ENCODE peak calls at places on chromosomes 6 and 20, in six cellular contexts. One of them, this sample, is unnamed.

GRCh38 chr20:12207875-12208274 is 290.2 kb downstream of the BTBD3 start:
- DNase-seq in midbrain: no peak
- DNase-seq in hypothalamus: no peak
- DNase-seq in brain microvascular endothelial cell: peak
- DNase-seq in foreskin fibroblast: peak
- DNase-seq in GM18507: no peak
- DNase-seq in this sample: peak

GRCh38 chr6:69846770-69847506 is 19.4 kb upstream of the COL19A1 start:
- DNase-seq in midbrain: no peak
- DNase-seq in hypothalamus: no peak
- DNase-seq in brain microvascular endothelial cell: no peak
- DNase-seq in foreskin fibroblast: no peak
- DNase-seq in GM18507: no peak
- DNase-seq in this sample: no peak

GRCh38 chr20:51082988-51083387 is 60.1 kb upstream of the KCNG1 start:
- DNase-seq in midbrain: no peak
- DNase-seq in hypothalamus: no peak
- DNase-seq in brain microvascular endothelial cell: no peak
- DNase-seq in foreskin fibroblast: no peak
- DNase-seq in GM18507: no peak
- DNase-seq in this sample: no peak

GRCh38 chr20:11059659-11060058 is 385.9 kb upstream of the JAG1 start:
- DNase-seq in midbrain: no peak
- DNase-seq in hypothalamus: no peak
- DNase-seq in brain microvascular endothelial cell: no peak
- DNase-seq in foreskin fibroblast: no peak
- DNase-seq in GM18507: no peak
- DNase-seq in this sample: no peak

GRCh38 chr6:48535569-48535968 is 424.6 kb upstream of the PTCHD4 start:
- DNase-seq in midbrain: no peak
- DNase-seq in hypothalamus: no peak
- DNase-seq in brain microvascular endothelial cell: peak
- DNase-seq in foreskin fibroblast: peak
- DNase-seq in GM18507: no peak
- DNase-seq in this sample: peak

GRCh38 chr6:150775400-150775799 is 90.1 kb upstream of the MTHFD1L start:
- DNase-seq in midbrain: no peak
- DNase-seq in hypothalamus: no peak
- DNase-seq in brain microvascular endothelial cell: no peak
- DNase-seq in foreskin fibroblast: no peak
- DNase-seq in GM18507: no peak
- DNase-seq in this sample: no peak

GRCh38 chr6:49333345-49334120 is 129.5 kb downstream of the MMUT start:
- DNase-seq in midbrain: no peak
- DNase-seq in hypothalamus: no peak
- DNase-seq in brain microvascular endothelial cell: no peak
- DNase-seq in foreskin fibroblast: peak
- DNase-seq in GM18507: no peak
- DNase-seq in this sample: no peak

GRCh38 chr6:10478187-10479040 is 42.7 kb upstream of the GCNT2 start:
- DNase-seq in midbrain: no peak
- DNase-seq in hypothalamus: no peak
- DNase-seq in brain microvascular endothelial cell: peak
- DNase-seq in foreskin fibroblast: peak
- DNase-seq in GM18507: peak
- DNase-seq in this sample: peak

GRCh38 chr6:138647006-138647405 is 126.6 kb upstream of the CCDC28A start:
- DNase-seq in midbrain: no peak
- DNase-seq in hypothalamus: no peak
- DNase-seq in brain microvascular endothelial cell: peak
- DNase-seq in foreskin fibroblast: peak
- DNase-seq in GM18507: no peak
- DNase-seq in this sample: no peak

GRCh38 chr6:108714012-108714773 is 134.0 kb upstream of the ARMC2 start:
- DNase-seq in midbrain: no peak
- DNase-seq in hypothalamus: no peak
- DNase-seq in brain microvascular endothelial cell: peak
- DNase-seq in foreskin fibroblast: peak
- DNase-seq in GM18507: no peak
- DNase-seq in this sample: no peak

GRCh38 chr6:43887340-43887858 is 117.4 kb downstream of the VEGFA start:
- DNase-seq in midbrain: no peak
- DNase-seq in hypothalamus: no peak
- DNase-seq in brain microvascular endothelial cell: no peak
- DNase-seq in foreskin fibroblast: no peak
- DNase-seq in GM18507: no peak
- DNase-seq in this sample: no peak

GRCh38 chr20:46324960-46325703 is 16.8 kb upstream of the CDH22 start:
- DNase-seq in midbrain: no peak
- DNase-seq in hypothalamus: no peak
- DNase-seq in brain microvascular endothelial cell: peak
- DNase-seq in foreskin fibroblast: peak
- DNase-seq in GM18507: no peak
- DNase-seq in this sample: peak

GRCh38 chr6:17585766-17586502 is 14.2 kb upstream of the FAM8A1 start:
- DNase-seq in midbrain: no peak
- DNase-seq in hypothalamus: no peak
- DNase-seq in brain microvascular endothelial cell: no peak
- DNase-seq in foreskin fibroblast: no peak
- DNase-seq in GM18507: no peak
- DNase-seq in this sample: peak

GRCh38 chr6:14728396-14729024 is 517.4 kb upstream of the JARID2 start:
- DNase-seq in midbrain: no peak
- DNase-seq in hypothalamus: no peak
- DNase-seq in brain microvascular endothelial cell: no peak
- DNase-seq in foreskin fibroblast: peak
- DNase-seq in GM18507: no peak
- DNase-seq in this sample: no peak

GRCh38 chr20:24567508-24567907 is 98.1 kb downstream of the SYNDIG1 start:
- DNase-seq in midbrain: no peak
- DNase-seq in hypothalamus: no peak
- DNase-seq in brain microvascular endothelial cell: no peak
- DNase-seq in foreskin fibroblast: no peak
- DNase-seq in GM18507: no peak
- DNase-seq in this sample: no peak

GRCh38 chr6:12477616-12478015 is 187.5 kb downstream of the EDN1 start:
- DNase-seq in midbrain: no peak
- DNase-seq in hypothalamus: no peak
- DNase-seq in brain microvascular endothelial cell: no peak
- DNase-seq in foreskin fibroblast: no peak
- DNase-seq in GM18507: no peak
- DNase-seq in this sample: no peak

GRCh38 chr6:79750806-79751205 is 119.7 kb downstream of the SH3BGRL2 start:
- DNase-seq in midbrain: no peak
- DNase-seq in hypothalamus: no peak
- DNase-seq in brain microvascular endothelial cell: peak
- DNase-seq in foreskin fibroblast: no peak
- DNase-seq in GM18507: no peak
- DNase-seq in this sample: peak

GRCh38 chr20:17624070-17624469 is 54.2 kb downstream of the DSTN start:
- DNase-seq in midbrain: no peak
- DNase-seq in hypothalamus: no peak
- DNase-seq in brain microvascular endothelial cell: no peak
- DNase-seq in foreskin fibroblast: no peak
- DNase-seq in GM18507: no peak
- DNase-seq in this sample: no peak

GRCh38 chr6:72861935-72862432 is 240.1 kb downstream of the KCNQ5 start:
- DNase-seq in midbrain: no peak
- DNase-seq in hypothalamus: no peak
- DNase-seq in brain microvascular endothelial cell: peak
- DNase-seq in foreskin fibroblast: peak
- DNase-seq in GM18507: no peak
- DNase-seq in this sample: no peak

GRCh38 chr6:139881728-139882211 is 507.3 kb upstream of the CITED2 start:
- DNase-seq in midbrain: peak
- DNase-seq in hypothalamus: no peak
- DNase-seq in brain microvascular endothelial cell: peak
- DNase-seq in foreskin fibroblast: no peak
- DNase-seq in GM18507: peak
- DNase-seq in this sample: peak

GRCh38 chr6:27368202-27368601 is 20.4 kb upstream of the ZNF391 start:
- DNase-seq in midbrain: no peak
- DNase-seq in hypothalamus: no peak
- DNase-seq in brain microvascular endothelial cell: no peak
- DNase-seq in foreskin fibroblast: no peak
- DNase-seq in GM18507: no peak
- DNase-seq in this sample: no peak

GRCh38 chr6:101117397-101118185 is 236.5 kb upstream of the ASCC3 start:
- DNase-seq in midbrain: no peak
- DNase-seq in hypothalamus: no peak
- DNase-seq in brain microvascular endothelial cell: no peak
- DNase-seq in foreskin fibroblast: no peak
- DNase-seq in GM18507: no peak
- DNase-seq in this sample: peak

GRCh38 chr6:111657146-111657545 is 51.5 kb upstream of the TRAF3IP2 start:
- DNase-seq in midbrain: no peak
- DNase-seq in hypothalamus: no peak
- DNase-seq in brain microvascular endothelial cell: peak
- DNase-seq in foreskin fibroblast: peak
- DNase-seq in GM18507: no peak
- DNase-seq in this sample: no peak

This sample was measured in iPS-NIHi11.